ENCODE peak calls at places on chromosomes 12 and 14, in five cellular contexts. C is mesendoderm, B is HCT116, M is RWPE1, X is NCI-H2029. W is an unnamed sample.

GRCh38 chr12:121033625-121034349 is 5.3 kb downstream of the OASL start:
- DNase-seq in C (no peak), B (peak), M (peak), X (peak), W (no peak)

GRCh38 chr12:1093166-1093751 is 102.2 kb downstream of the ERC1 start:
- DNase-seq in C (peak), B (peak), M (peak), X (peak), W (no peak)

GRCh38 chr14:69090187-69090789 is 62.6 kb downstream of the DCAF5 start:
- DNase-seq in C (peak), B (peak), M (peak), X (no peak), W (no peak)

GRCh38 chr14:25848601-25849000 is 749.2 kb downstream of the NOVA1 start:
- DNase-seq in C (no peak), B (no peak), M (no peak), X (no peak), W (no peak)

GRCh38 chr14:77043177-77043983 is 14.9 kb upstream of the IRF2BPL start:
- DNase-seq in C (no peak), B (no peak), M (peak), X (no peak), W (peak)

GRCh38 chr14:78417532-78417931 is 247.4 kb downstream of the NRXN3 start:
- DNase-seq in C (no peak), B (no peak), M (no peak), X (no peak), W (no peak)

GRCh38 chr12:1907652-1908611 is 10.5 kb downstream of the CACNA2D4 start:
- DNase-seq in C (no peak), B (no peak), M (peak), X (peak), W (peak)

GRCh38 chr12:115199831-115200230 is 515.9 kb upstream of the TBX3 start:
- DNase-seq in C (no peak), B (no peak), M (no peak), X (no peak), W (no peak)

GRCh38 chr12:89448526-89448925 is 76.1 kb downstream of the GALNT4 start:
- DNase-seq in C (no peak), B (no peak), M (no peak), X (no peak), W (no peak)

GRCh38 chr12:66695130-66695529 is 16.3 kb upstream of the GRIP1 start:
- DNase-seq in C (no peak), B (no peak), M (no peak), X (peak), W (no peak)

GRCh38 chr12:94042321-94042720 is 106.1 kb upstream of the PLXNC1 start:
- DNase-seq in C (peak), B (no peak), M (no peak), X (no peak), W (peak)

GRCh38 chr12:77339610-77340009 is 274.2 kb upstream of the E2F7 start:
- DNase-seq in C (no peak), B (no peak), M (no peak), X (no peak), W (no peak)

GRCh38 chr12:65509953-65510352 is 231.5 kb downstream of the MSRB3 start:
- DNase-seq in C (no peak), B (no peak), M (no peak), X (no peak), W (no peak)

GRCh38 chr12:1706284-1707016 is 15.6 kb downstream of the ADIPOR2 start:
- DNase-seq in C (peak), B (no peak), M (no peak), X (no peak), W (no peak)

GRCh38 chr14:93533437-93533836 is 102.7 kb downstream of the UNC79 start:
- DNase-seq in C (no peak), B (no peak), M (peak), X (no peak), W (no peak)

GRCh38 chr14:91694643-91695042 is 37.2 kb downstream of the CATSPERB start:
- DNase-seq in C (no peak), B (no peak), M (no peak), X (no peak), W (no peak)

GRCh38 chr14:67510836-67511235 is 22.3 kb upstream of the PLEKHH1 start:
- DNase-seq in C (no peak), B (no peak), M (no peak), X (no peak), W (no peak)

GRCh38 chr14:51328089-51328941 is 88.3 kb downstream of the TMX1 start:
- DNase-seq in C (peak), B (no peak), M (no peak), X (no peak), W (peak)

GRCh38 chr14:80634106-80634758 is 307.3 kb downstream of the CEP128 start:
- DNase-seq in C (no peak), B (no peak), M (peak), X (no peak), W (no peak)

GRCh38 chr12:51678086-51678724 is 87.2 kb downstream of the SCN8A start:
- DNase-seq in C (peak), B (peak), M (peak), X (peak), W (peak)

GRCh38 chr14:104331871-104332605 is 193.7 kb downstream of the KIF26A start:
- DNase-seq in C (no peak), B (no peak), M (no peak), X (no peak), W (peak)

GRCh38 chr12:93126069-93126474 is 197.0 kb upstream of the EEA1 start:
- DNase-seq in C (no peak), B (no peak), M (no peak), X (no peak), W (no peak)

GRCh38 chr12:122517877-122518276 is 8.9 kb downstream of the RSRC2 start:
- DNase-seq in C (no peak), B (no peak), M (no peak), X (no peak), W (peak)

GRCh38 chr12:18749381-18749957 is 11.6 kb downstream of the CAPZA3 start:
- DNase-seq in C (no peak), B (no peak), M (no peak), X (no peak), W (no peak)

GRCh38 chr14:20215196-20215595 is 8.3 kb upstream of the OR11H6 start:
- DNase-seq in C (no peak), B (no peak), M (no peak), X (no peak), W (no peak)

GRCh38 chr12:53223391-53224267 is 8.4 kb downstream of the RARG start:
- DNase-seq in C (peak), B (no peak), M (no peak), X (no peak), W (peak)

GRCh38 chr12:14570231-14570630 is 2.5 kb upstream of the PLBD1 start:
- DNase-seq in C (peak), B (no peak), M (no peak), X (no peak), W (peak)

GRCh38 chr12:12964255-12964654 is 12.3 kb upstream of the GPRC5D start:
- DNase-seq in C (no peak), B (no peak), M (no peak), X (no peak), W (no peak)

GRCh38 chr14:93081875-93082570 is 33.7 kb downstream of the ITPK1 start:
- DNase-seq in C (no peak), B (no peak), M (no peak), X (no peak), W (no peak)

GRCh38 chr12:1640630-1641234 is 11.7 kb downstream of the WNT5B start:
- DNase-seq in C (no peak), B (no peak), M (no peak), X (no peak), W (peak)

GRCh38 chr14:68806526-68807147 is 13.8 kb upstream of the ZFP36L1 start:
- DNase-seq in C (no peak), B (no peak), M (no peak), X (no peak), W (peak)